ENCODE peak calls at places on chromosome 4, in ten cellular contexts. T, C, Z, U, I, G, O, Q, H and Y are unnamed samples.

GRCh38 chr4:118981839-118982381 is 93.3 kb downstream of the SYNPO2 start:
- DNase-seq in T (peak), C (peak), Z (peak), U (peak), I (peak), G (no peak), O (peak), Q (peak), H (no peak), Y (peak)

GRCh38 chr4:164621886-164622521 is 131.9 kb upstream of the SMIM31 start:
- DNase-seq in T (no peak), C (no peak), Z (no peak), U (peak), I (no peak), G (no peak), O (no peak), Q (no peak), H (no peak), Y (no peak)

GRCh38 chr4:94472056-94472826 is 20.5 kb downstream of the PDLIM5 start:
- DNase-seq in T (peak), C (no peak), Z (no peak), U (peak), I (no peak), G (no peak), O (no peak), Q (peak), H (no peak), Y (no peak)

GRCh38 chr4:2811830-2812599 is 19.1 kb downstream of the SH3BP2 start:
- DNase-seq in T (peak), C (peak), Z (no peak), U (peak), I (peak), G (peak), O (peak), Q (peak), H (peak), Y (no peak)

GRCh38 chr4:9812530-9813340 is 31.3 kb downstream of the DRD5 start:
- DNase-seq in T (peak), C (no peak), Z (no peak), U (no peak), I (no peak), G (no peak), O (no peak), Q (no peak), H (no peak), Y (no peak)

GRCh38 chr4:56613101-56613862 is 67.8 kb downstream of the HOPX start:
- DNase-seq in T (peak), C (no peak), Z (no peak), U (peak), I (no peak), G (no peak), O (no peak), Q (peak), H (no peak), Y (no peak)

GRCh38 chr4:104763554-104764210 is 269.0 kb upstream of the CXXC4 start:
- DNase-seq in T (no peak), C (no peak), Z (no peak), U (no peak), I (no peak), G (no peak), O (no peak), Q (no peak), H (no peak), Y (no peak)

GRCh38 chr4:2177443-2178093 is 64.4 kb downstream of the HAUS3 start:
- DNase-seq in T (peak), C (no peak), Z (no peak), U (no peak), I (no peak), G (no peak), O (no peak), Q (no peak), H (no peak), Y (no peak)

GRCh38 chr4:6273661-6273990 is 4.0 kb downstream of the WFS1 start:
- DNase-seq in T (no peak), C (no peak), Z (no peak), U (no peak), I (no peak), G (no peak), O (no peak), Q (no peak), H (no peak), Y (no peak)

GRCh38 chr4:71130827-71131603 is 137.6 kb downstream of the DCK start:
- DNase-seq in T (peak), C (no peak), Z (no peak), U (peak), I (no peak), G (no peak), O (no peak), Q (peak), H (no peak), Y (no peak)

GRCh38 chr4:17098946-17099345 is 200.5 kb upstream of the LDB2 start:
- DNase-seq in T (no peak), C (no peak), Z (no peak), U (no peak), I (no peak), G (no peak), O (no peak), Q (no peak), H (no peak), Y (no peak)

GRCh38 chr4:73870778-73871177 is 1.6 kb downstream of the CXCL1 start:
- DNase-seq in T (peak), C (no peak), Z (no peak), U (peak), I (no peak), G (no peak), O (no peak), Q (no peak), H (no peak), Y (no peak)

GRCh38 chr4:139330283-139330682 is 28.0 kb upstream of the NDUFC1 start:
- DNase-seq in T (no peak), C (no peak), Z (no peak), U (no peak), I (no peak), G (no peak), O (no peak), Q (no peak), H (no peak), Y (no peak)

GRCh38 chr4:26003072-26003471 is 89.1 kb downstream of the SMIM20 start:
- DNase-seq in T (no peak), C (peak), Z (no peak), U (no peak), I (no peak), G (no peak), O (no peak), Q (no peak), H (no peak), Y (no peak)

GRCh38 chr4:98686847-98687246 is 28.4 kb upstream of the TSPAN5 start:
- DNase-seq in T (no peak), C (no peak), Z (no peak), U (peak), I (no peak), G (no peak), O (no peak), Q (no peak), H (no peak), Y (no peak)

GRCh38 chr4:123649644-123650356 is 253.2 kb downstream of the SPRY1 start:
- DNase-seq in T (peak), C (no peak), Z (no peak), U (peak), I (no peak), G (no peak), O (no peak), Q (peak), H (no peak), Y (peak)

GRCh38 chr4:98728433-98728832 is 70.0 kb upstream of the TSPAN5 start:
- DNase-seq in T (peak), C (no peak), Z (peak), U (peak), I (no peak), G (no peak), O (no peak), Q (peak), H (no peak), Y (no peak)

GRCh38 chr4:105978684-105979296 is 83.5 kb downstream of the NPNT start:
- DNase-seq in T (peak), C (no peak), Z (no peak), U (no peak), I (no peak), G (no peak), O (no peak), Q (peak), H (no peak), Y (no peak)

GRCh38 chr4:186260504-186261448 is 5.2 kb upstream of the F11 start:
- DNase-seq in T (no peak), C (no peak), Z (no peak), U (no peak), I (no peak), G (no peak), O (no peak), Q (no peak), H (no peak), Y (no peak)